ENCODE peak calls at places on chromosome 13, in six cellular contexts. D is uterus, H is cardiac muscle cell, V is SK-N-SH, Z is astrocyte of the cerebellum, W is fibroblast of lung. J is an unnamed sample.

GRCh38 chr13:20494656-20495055 is 31.0 kb downstream of the CRYL1 start:
- DNase-seq in H (no peak), Z (no peak), V (no peak), D (no peak), W (no peak), J (no peak)

GRCh38 chr13:80666782-80667537 is 326.0 kb upstream of the SPRY2 start:
- DNase-seq in V (no peak), H (no peak), Z (no peak), W (no peak), D (no peak), J (no peak)

GRCh38 chr13:74305876-74306275 is 171.7 kb upstream of the KLF12 start:
- DNase-seq in V (no peak), H (no peak), D (no peak), W (peak), Z (no peak), J (no peak)

GRCh38 chr13:28819748-28820098 is 416 bp upstream of the MTUS2 start:
- DNase-seq in V (peak), W (peak), D (no peak), H (peak), Z (no peak), J (no peak)

GRCh38 chr13:87666826-87667225 is 4.3 kb upstream of the SLITRK5 start:
- DNase-seq in V (no peak), H (no peak), Z (no peak), D (no peak), W (no peak), J (no peak)

GRCh38 chr13:102845630-102846260 is at the start of gene ERCC5:
- DNase-seq in Z (peak), W (peak), H (peak), D (peak), V (peak), J (peak)

GRCh38 chr13:32432856-32433255 is 4.9 kb upstream of the N4BP2L1 start:
- DNase-seq in H (no peak), W (no peak), D (no peak), V (no peak), Z (no peak), J (no peak)

GRCh38 chr13:54593504-54593903 is 1564.9 kb downstream of the OLFM4 start:
- DNase-seq in H (no peak), W (no peak), V (no peak), Z (no peak), D (no peak), J (no peak)

GRCh38 chr13:61110804-61111203 is 304.8 kb downstream of the PCDH20 start:
- DNase-seq in D (no peak), H (no peak), V (peak), Z (no peak), W (no peak), J (no peak)

GRCh38 chr13:110018009-110018408 is 231.6 kb upstream of the IRS2 start:
- DNase-seq in V (no peak), Z (no peak), D (no peak), W (peak), H (no peak), J (peak)

DNA sequence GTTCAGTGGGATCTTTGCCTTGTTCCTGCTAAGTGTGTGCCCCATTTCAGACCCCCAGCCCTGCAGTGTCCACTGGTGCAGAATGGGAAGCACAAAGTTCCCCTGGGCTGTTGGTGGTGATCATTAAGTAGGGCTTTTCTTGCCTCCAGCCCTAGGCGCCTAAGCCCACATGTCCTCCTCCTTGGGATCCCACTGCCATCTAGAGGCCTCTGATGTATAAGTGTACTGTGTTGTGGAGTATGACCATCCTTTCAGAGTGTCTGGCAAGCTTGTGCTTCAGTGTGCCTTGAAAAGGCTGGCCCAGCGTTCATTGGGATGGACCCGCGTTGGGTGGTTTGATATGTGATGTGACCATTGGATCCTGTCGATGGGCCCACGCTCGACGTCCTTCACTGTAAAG is 71.2 kb downstream of the WASF3 start:
- DNase-seq in Z (no peak), H (peak), D (no peak), W (peak), V (no peak), J (peak)
- TF ChIP-seq CTCF in Z (no peak), H (peak), D (no peak), W (peak), V (no peak), J (peak)

DNA sequence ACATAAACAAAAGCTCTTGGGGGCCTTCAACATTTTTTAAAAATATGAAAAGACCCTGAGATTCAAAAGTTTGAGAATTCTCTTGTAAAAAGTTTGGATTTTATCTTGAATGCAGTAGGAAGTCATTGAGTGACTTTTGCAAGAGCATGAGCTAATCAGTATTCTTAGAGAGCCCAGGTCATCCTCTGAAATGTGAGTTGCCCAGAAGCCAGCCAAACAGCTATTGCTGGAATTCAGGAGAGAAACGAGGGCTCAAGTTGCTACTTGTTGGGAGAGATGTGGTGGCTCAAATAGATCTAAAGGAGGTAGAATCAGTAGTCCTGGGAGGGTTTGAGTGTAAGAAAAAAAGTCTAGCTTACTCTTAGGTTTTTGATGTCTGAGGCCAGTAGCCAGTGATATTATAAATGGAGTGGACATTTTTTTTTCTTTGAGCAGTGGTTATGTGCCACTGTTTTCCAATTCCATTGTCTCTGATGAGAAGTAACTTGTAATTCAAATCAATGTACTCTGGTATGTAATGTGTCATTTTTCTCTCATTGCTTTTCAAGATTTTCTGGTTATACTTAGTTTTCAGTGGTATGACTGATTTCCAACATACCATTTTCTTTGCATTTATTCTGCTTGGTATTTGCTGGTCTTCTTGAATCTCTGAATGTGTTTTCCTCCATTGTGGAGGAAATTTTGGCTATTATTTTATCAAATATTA is 30.7 kb downstream of the LMO7 start:
- DNase-seq in H (no peak), W (peak), V (no peak), D (no peak), Z (no peak), J (peak)
- H3K4me3 ChIP-seq in H (no peak), W (no peak), V (no peak), D (no peak), Z (no peak), J (no peak)

DNA sequence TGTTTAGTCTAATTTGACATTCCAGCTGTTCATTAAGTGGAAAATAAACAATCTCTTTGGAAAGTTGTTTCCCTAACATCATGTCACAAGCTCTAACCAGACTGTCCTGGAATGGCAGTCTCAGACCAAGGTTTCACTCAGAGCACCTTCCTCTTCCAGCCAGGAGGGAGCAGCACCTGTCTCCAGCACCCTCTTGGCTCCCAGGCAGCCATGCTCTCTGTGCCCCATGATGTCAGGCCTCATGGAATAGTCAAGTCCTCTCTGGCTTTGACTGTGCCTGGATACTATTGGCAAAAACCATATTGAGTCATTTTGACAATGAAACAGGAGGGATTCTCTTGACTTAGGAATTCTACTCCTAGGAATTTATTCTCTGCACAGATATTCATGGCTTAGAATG is 171.4 kb downstream of the OXGR1 start:
- DNase-seq in W (peak), Z (no peak), H (peak), D (no peak), V (peak), J (no peak)
- TF ChIP-seq CTCF in W (no peak), Z (peak), H (peak), D (no peak), V (peak), J (peak)

GRCh38 chr13:97284558-97284957 is 62.4 kb downstream of the MBNL2 start:
- DNase-seq in V (no peak), H (no peak), D (no peak), W (peak), Z (no peak), J (no peak)
- H3K4me3 ChIP-seq in V (no peak), H (no peak), D (no peak), W (no peak), Z (no peak), J (no peak)

GRCh38 chr13:65966991-65967451 is 1263.1 kb downstream of the PCDH9 start:
- DNase-seq in Z (peak), H (peak), V (peak), W (peak), D (no peak), J (peak)
- TF ChIP-seq CTCF in Z (peak), H (peak), V (peak), W (peak), D (no peak), J (peak)

GRCh38 chr13:101262306-101262705 is 154.0 kb downstream of the NALCN start:
- DNase-seq in H (no peak), W (no peak), Z (no peak), D (no peak), V (no peak), J (no peak)

GRCh38 chr13:101258509-101258908 is 157.8 kb downstream of the NALCN start:
- DNase-seq in D (no peak), V (no peak), H (no peak), W (no peak), Z (no peak), J (no peak)

DNA sequence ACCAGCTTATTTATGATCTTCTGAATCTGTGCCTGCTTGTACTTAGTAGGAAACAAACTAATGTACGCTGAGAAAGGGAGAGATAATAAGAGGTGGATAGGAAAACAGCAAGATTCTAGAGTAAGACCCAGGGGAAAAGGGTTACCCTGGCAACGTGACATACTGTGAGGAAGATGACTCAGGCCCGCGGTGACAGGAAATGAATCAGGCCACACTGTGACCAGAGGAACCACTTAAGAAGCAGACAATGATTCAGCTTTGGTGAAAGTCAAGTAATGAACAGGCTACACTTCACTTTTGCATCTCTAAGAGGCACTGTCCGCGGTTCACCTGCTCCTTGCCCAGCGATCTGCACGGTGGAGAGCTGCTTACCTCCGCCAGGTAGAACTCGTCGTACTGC is 158.2 kb downstream of the NALCN start:
- DNase-seq in W (peak), V (no peak), D (no peak), H (no peak), Z (peak), J (peak)
- H3K4me3 ChIP-seq in W (no peak), V (no peak), D (no peak), H (no peak), Z (no peak), J (no peak)

DNA sequence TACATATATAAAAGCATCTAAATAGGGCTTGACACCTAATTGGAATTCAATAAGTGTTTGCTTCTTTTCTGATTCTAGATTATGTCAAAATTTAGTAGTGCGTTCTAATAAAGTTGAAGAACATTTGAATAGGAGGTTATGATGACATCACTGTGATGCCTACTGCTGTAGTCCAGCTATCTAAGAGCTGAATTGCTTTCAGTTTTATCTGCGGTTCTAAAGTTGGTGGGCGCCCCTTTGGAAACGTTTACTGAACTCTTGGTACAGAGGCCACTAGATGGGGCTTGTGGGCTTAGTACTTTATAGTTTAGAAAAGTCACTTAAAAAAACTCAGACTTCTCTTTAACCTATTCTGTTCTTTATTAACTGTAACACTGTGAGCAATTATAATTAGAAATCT is 776.9 kb downstream of the GPC5 start:
- DNase-seq in Z (peak), V (peak), H (peak), D (no peak), W (peak), J (peak)
- TF ChIP-seq CTCF in Z (peak), V (peak), H (peak), D (no peak), W (peak), J (peak)

GRCh38 chr13:90552702-90553101 is 794.8 kb upstream of the MIR17HG start:
- DNase-seq in H (no peak), V (no peak), Z (no peak), D (no peak), W (no peak), J (no peak)
- H3K4me3 ChIP-seq in H (no peak), V (no peak), Z (no peak), D (no peak), W (peak), J (no peak)

GRCh38 chr13:35213911-35214310 is 262.6 kb downstream of the MAB21L1 start:
- DNase-seq in D (no peak), Z (no peak), W (no peak), H (no peak), V (no peak), J (no peak)

GRCh38 chr13:35211949-35212348 is 264.5 kb downstream of the MAB21L1 start:
- DNase-seq in V (no peak), D (no peak), H (no peak), W (no peak), Z (no peak), J (no peak)

GRCh38 chr13:35208587-35208986 is 266.5 kb downstream of the NBEA start:
- DNase-seq in V (no peak), Z (no peak), W (peak), D (no peak), H (no peak), J (no peak)

GRCh38 chr13:35210234-35210633 is 266.3 kb downstream of the MAB21L1 start:
- DNase-seq in H (no peak), Z (no peak), W (no peak), V (peak), D (no peak), J (peak)
- TF ChIP-seq CTCF in H (no peak), Z (no peak), W (no peak), V (peak), D (no peak), J (no peak)

J was measured in astrocyte of the spinal cord.